ENCODE peak calls at places on chromosomes 2 and 18, in six cellular contexts. D, H, G, Y, Q and N are unnamed samples.

GRCh38 chr2:129006135-129006885 is 687.6 kb upstream of the HS6ST1 start:
- DNase-seq in Q (no peak), Y (no peak), G (no peak), D (no peak), H (no peak), N (no peak)

GRCh38 chr2:145546091-145546490 is 1026.2 kb upstream of the ZEB2 start:
- DNase-seq in G (no peak), Q (no peak), Y (no peak), D (peak; percentile 22), H (peak; percentile 76), N (no peak)

GRCh38 chr2:165018207-165018606 is 62.9 kb upstream of the SLC38A11 start:
- DNase-seq in Y (no peak), Q (no peak), G (no peak), H (peak; percentile 1), D (no peak), N (no peak)

GRCh38 chr2:212863185-212863588 is 288.2 kb downstream of the IKZF2 start:
- DNase-seq in Q (no peak), G (no peak), H (no peak), D (no peak), Y (no peak), N (no peak)

GRCh38 chr18:79405781-79406575 is 10.2 kb downstream of the NFATC1 start:
- DNase-seq in Q (no peak), G (peak; percentile 85), D (no peak), Y (peak; percentile 78), H (no peak), N (no peak)

GRCh38 chr2:26942543-26943295 is 27.7 kb upstream of the MAPRE3 start:
- DNase-seq in Y (peak; percentile 75), Q (peak; percentile 8), D (peak; percentile 19), H (peak; percentile 48), G (peak; percentile 75), N (no peak)

GRCh38 chr2:106011380-106011779 is 182.7 kb downstream of the UXS1 start:
- DNase-seq in H (no peak), D (no peak), Q (no peak), Y (no peak), G (no peak), N (no peak)

GRCh38 chr2:9097239-9097638 is 93.8 kb upstream of the MBOAT2 start:
- DNase-seq in Y (no peak), H (no peak), Q (no peak), D (no peak), G (no peak), N (no peak)

GRCh38 chr2:35454966-35455638 is 900.5 kb upstream of the CRIM1 start:
- DNase-seq in G (no peak), D (no peak), Y (no peak), Q (peak; percentile 18), H (no peak), N (peak; percentile 26)

GRCh38 chr2:128781888-128782385 is 463.3 kb upstream of the HS6ST1 start:
- DNase-seq in H (no peak), D (no peak), Q (no peak), Y (peak; percentile 48), G (no peak), N (no peak)

GRCh38 chr2:38498039-38498438 is 104.7 kb downstream of the HNRNPLL start:
- DNase-seq in G (no peak), D (no peak), H (no peak), Q (no peak), Y (no peak), N (no peak)

GRCh38 chr2:11109002-11109401 is 46.3 kb upstream of the SLC66A3 start:
- DNase-seq in D (no peak), H (no peak), Y (no peak), Q (no peak), G (no peak), N (no peak)

GRCh38 chr18:49495074-49495473 is 8.0 kb upstream of the C18orf32 start:
- DNase-seq in G (no peak), Q (no peak), H (no peak), D (no peak), Y (no peak), N (no peak)

GRCh38 chr2:58120626-58121229 is 74.1 kb downstream of the VRK2 start:
- DNase-seq in G (no peak), H (no peak), D (no peak), Q (no peak), Y (no peak), N (no peak)
- TF ChIP-seq CTCF in G (no peak), H (no peak), D (no peak), Q (no peak), Y (no peak), N (no peak)

GRCh38 chr2:134134827-134135226 is 119.0 kb upstream of the MGAT5 start:
- DNase-seq in H (no peak), Q (no peak), G (no peak), D (no peak), Y (no peak), N (no peak)

GRCh38 chr2:134136702-134137101 is 117.2 kb upstream of the MGAT5 start:
- DNase-seq in H (no peak), G (no peak), D (no peak), Y (no peak), Q (no peak), N (no peak)

GRCh38 chr2:134135793-134136192 is 118.1 kb upstream of the MGAT5 start:
- DNase-seq in G (no peak), H (no peak), D (no peak), Q (no peak), Y (no peak), N (no peak)

GRCh38 chr2:134138115-134138514 is 115.8 kb upstream of the MGAT5 start:
- DNase-seq in Q (peak; percentile 34), D (no peak), G (no peak), H (peak; percentile 45), Y (no peak), N (no peak)

DNA sequence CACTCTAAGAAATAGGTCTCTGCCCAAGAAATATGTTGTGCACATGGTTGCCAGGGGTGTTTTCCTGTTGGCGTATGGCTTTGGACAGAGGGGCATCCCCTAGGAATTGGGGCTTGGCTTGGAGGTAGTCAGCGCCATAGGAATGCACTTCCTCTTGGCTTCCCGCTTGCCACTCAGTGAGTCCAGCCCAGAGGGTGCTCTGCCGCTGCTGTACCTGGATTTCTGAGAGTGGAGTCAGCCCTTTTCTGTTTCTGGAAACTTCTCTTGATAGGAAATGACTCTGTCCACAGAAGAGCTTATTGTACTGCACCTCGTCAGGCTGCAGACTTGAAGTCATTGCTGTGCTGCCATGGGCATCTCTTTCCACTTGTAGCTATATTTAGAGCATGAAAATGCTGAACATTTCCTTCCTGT is 116.7 kb upstream of the MGAT5 start:
- DNase-seq in Q (peak; percentile 67), H (peak; percentile 55), Y (no peak), G (no peak), D (no peak), N (no peak)
- H3K4me3 ChIP-seq in Q (peak overlapping the region; percentile 24), H (no peak overlapping the region), Y (peak overlapping the region; percentile 31), G (peak overlapping the region; percentile 25), D (no peak overlapping the region), N (no peak overlapping the region)

GRCh38 chr2:190367091-190367490 is 23.7 kb downstream of the INPP1 start:
- DNase-seq in Q (no peak), H (no peak), D (no peak), G (no peak), Y (no peak), N (no peak)
- TF ChIP-seq CTCF in Q (no peak), H (no peak), D (no peak), G (no peak), Y (no peak), N (no peak)

DNA sequence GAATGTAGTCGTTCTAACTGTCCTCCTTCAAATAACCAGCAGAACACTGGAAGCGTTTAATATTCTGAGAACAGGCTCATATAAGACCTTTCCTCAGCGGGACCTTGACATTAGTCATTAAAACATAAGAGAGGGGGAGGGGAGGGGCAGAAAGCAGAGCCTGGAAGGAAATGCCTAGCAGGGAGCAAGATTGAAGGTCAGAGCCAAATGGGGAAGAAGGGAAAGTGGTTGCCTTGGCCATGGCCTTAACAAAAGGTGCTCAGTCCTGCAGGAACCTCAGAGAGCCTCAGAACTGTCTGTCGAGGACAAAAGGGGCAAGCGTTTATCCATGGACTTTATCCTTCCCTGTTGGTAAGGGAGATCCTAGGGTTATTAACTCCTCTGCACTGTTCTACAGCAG is 851 bp upstream of the PLA2R1 start:
- DNase-seq in G (no peak), Q (no peak), H (no peak), D (no peak), Y (no peak), N (no peak)
- H3K4me3 ChIP-seq in G (peak overlapping the region; percentile 72), Q (peak overlapping the region; percentile 73), H (no peak overlapping the region), D (peak overlapping the region; percentile 70), Y (peak overlapping the region; percentile 73), N (no peak overlapping the region)

GRCh38 chr18:78271790-78272189 is 707.8 kb upstream of the SALL3 start:
- DNase-seq in D (no peak), H (no peak), Q (no peak), Y (no peak), G (no peak), N (no peak)
- TF ChIP-seq CTCF in D (no peak), H (no peak), Q (no peak), Y (no peak), G (no peak), N (no peak)

DNA sequence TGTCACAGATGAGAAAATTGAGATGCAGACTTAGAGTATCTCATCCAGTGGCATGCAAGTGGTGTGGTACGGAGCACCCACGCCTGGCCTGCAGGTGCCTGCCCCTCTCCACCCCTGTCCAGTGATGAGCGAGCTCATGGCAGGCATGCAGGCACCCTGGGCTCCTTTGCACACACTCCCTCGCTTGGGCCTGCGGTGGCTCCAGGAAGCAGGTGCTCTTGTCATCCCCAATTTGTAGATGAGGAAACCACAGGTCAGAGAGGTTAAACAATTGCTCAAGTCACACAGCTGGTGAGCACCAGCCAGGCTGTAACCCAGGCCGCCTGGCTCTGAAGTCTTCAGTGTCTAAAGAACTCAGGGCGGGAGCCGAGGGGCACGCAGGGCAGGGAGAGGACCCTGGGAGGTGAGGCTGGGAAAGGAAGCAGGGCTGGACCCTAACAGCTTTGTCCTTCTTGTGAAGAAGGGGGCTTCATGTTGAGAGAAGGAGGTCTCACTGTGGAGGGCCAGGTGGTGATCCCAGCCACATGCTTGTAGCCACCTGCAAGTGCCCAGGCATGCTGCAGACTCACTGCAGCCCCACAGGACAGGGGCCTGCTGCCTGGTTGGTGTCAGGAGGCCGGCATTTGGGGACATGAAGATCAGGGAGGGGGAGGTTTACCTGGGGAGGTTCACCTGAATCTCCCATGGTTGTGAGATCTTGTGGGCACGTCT is 166.2 kb downstream of the SH3RF3 start:
- DNase-seq in Y (no peak), Q (no peak), H (no peak), G (no peak), D (no peak), N (no peak)
- H3K4me3 ChIP-seq in Y (no peak overlapping the region), Q (no peak overlapping the region), H (no peak overlapping the region), G (no peak overlapping the region), D (no peak overlapping the region), N (no peak overlapping the region)

DNA sequence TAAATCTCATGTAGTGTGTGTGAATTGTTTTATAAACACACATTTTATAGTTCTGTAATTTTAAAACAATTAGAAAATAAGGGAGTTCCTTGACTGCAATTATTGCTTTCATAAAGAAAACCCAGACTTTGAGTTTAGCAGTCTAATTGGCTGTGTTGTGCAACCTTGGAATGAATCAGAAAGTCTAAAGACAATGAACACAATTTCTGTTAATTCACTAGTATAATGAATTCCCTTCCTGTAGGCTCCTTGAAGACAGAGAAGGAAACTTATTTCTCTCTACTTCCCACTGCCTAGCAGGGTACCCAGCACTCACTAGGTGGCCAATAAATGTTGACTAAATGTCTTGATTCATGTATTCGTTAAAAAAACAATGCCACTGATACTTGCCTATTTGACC is 79.9 kb downstream of the ANTXR1 start:
- DNase-seq in H (no peak), D (no peak), G (no peak), Y (no peak), Q (no peak), N (no peak)
- TF ChIP-seq CTCF in H (no peak), D (no peak), G (no peak), Y (no peak), Q (no peak), N (no peak)